ENCODE peak calls at places on chromosome 16, in eight cellular contexts. C, X, Y, I, R, L, N and O are unnamed samples.

GRCh38 chr16:56257260-56257659 is 66.0 kb downstream of the GNAO1 start:
- DNase-seq in L (no peak), X (no peak), N (no peak), I (no peak), Y (peak; percentile 53), R (peak; percentile 9), C (peak; percentile 20), O (no peak)

GRCh38 chr16:162271-162991 is 3.3 kb upstream of the HBM start:
- DNase-seq in Y (no peak), X (no peak), R (no peak), L (no peak), I (no peak), N (no peak), C (no peak), O (no peak)

GRCh38 chr16:11992008-11992584 is 15.6 kb downstream of the SNX29 start:
- DNase-seq in N (no peak), L (no peak), I (no peak), R (no peak), C (no peak), X (no peak), Y (no peak), O (no peak)

GRCh38 chr16:87628940-87629339 is 26.6 kb downstream of the JPH3 start:
- DNase-seq in L (no peak), Y (no peak), R (peak; percentile 28), C (no peak), X (peak; percentile 63), N (no peak), I (peak; percentile 96), O (no peak)

GRCh38 chr16:86508947-86509758 is 1.2 kb upstream of the FOXF1 start:
- DNase-seq in L (peak; percentile 32), R (peak; percentile 89), I (peak; percentile 26), C (no peak), Y (no peak), X (peak; percentile 41), N (peak; percentile 70), O (no peak)

GRCh38 chr16:65032397-65032796 is 89.5 kb downstream of the CDH11 start:
- DNase-seq in C (no peak), X (no peak), L (no peak), I (no peak), N (no peak), Y (no peak), R (peak; percentile 62), O (no peak)

GRCh38 chr16:57191056-57191536 is 5.0 kb downstream of the RSPRY1 start:
- DNase-seq in C (no peak), R (peak; percentile 65), Y (no peak), N (peak; percentile 30), X (no peak), L (no peak), I (no peak), O (no peak)

GRCh38 chr16:67404740-67405226 is 11.5 kb upstream of the TPPP3 start:
- DNase-seq in I (no peak), L (peak; percentile 89), N (no peak), C (peak; percentile 77), Y (peak; percentile 88), X (no peak), R (no peak), O (peak; percentile 99)

GRCh38 chr16:85047867-85048455 is 20.4 kb downstream of the KIAA0513 start:
- DNase-seq in I (no peak), C (no peak), N (no peak), L (no peak), Y (no peak), X (no peak), R (no peak), O (no peak)
- H3K27ac ChIP-seq in I (no peak overlapping the region), C (no peak overlapping the region), N (no peak overlapping the region), L (no peak overlapping the region), Y (peak overlapping the region; percentile 57), X (no peak overlapping the region), R (no peak overlapping the region), O (peak overlapping the region; percentile 66)

DNA sequence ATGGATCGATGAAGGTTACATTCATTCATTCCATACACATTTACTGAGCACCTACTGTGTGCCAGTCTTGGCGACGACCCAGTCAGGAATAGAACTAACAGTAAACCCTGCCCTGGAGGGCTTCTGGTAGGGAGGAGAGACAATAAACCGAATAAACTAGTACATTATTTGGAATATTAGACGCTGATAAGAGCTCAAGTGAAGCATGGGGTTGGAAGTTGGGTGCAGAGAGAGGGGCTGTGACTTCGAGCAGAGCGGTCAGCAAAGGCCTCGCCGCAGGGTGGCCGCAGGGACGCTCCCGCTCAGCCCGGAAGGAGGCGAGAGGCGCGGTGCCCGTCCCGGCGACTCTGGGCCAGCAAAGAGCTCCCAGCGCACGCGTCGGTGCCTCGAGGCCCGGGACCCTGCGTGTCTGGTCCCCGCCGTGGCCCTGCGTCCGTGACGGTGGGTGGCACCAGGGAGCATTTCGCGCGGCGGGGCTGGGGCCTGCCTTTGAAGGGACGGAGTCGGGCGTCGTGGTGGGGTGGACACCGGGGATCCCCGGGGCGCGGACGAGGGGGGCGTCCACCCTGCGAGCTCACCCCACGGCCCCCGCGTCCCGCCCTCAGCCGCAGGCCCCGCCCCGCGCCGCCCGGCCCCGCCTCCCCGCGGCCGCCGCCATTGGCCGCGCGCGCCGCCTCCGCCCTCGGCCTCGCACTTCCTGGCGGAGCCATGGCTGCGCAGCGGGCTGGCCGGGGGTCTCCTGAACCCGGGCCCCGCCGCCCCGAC is at the start of gene KLHL36:
- DNase-seq in C (peak; percentile 52), N (peak; percentile 33), Y (peak; percentile 66), L (no peak), X (peak; percentile 46), R (no peak), I (peak; percentile 44), O (peak; percentile 49)
- TF ChIP-seq POLR2A in C (peak; percentile 27), N (peak; percentile 43), Y (no peak), L (no peak), X (no peak), R (peak; percentile 30), I (no peak), O (no peak)

DNA sequence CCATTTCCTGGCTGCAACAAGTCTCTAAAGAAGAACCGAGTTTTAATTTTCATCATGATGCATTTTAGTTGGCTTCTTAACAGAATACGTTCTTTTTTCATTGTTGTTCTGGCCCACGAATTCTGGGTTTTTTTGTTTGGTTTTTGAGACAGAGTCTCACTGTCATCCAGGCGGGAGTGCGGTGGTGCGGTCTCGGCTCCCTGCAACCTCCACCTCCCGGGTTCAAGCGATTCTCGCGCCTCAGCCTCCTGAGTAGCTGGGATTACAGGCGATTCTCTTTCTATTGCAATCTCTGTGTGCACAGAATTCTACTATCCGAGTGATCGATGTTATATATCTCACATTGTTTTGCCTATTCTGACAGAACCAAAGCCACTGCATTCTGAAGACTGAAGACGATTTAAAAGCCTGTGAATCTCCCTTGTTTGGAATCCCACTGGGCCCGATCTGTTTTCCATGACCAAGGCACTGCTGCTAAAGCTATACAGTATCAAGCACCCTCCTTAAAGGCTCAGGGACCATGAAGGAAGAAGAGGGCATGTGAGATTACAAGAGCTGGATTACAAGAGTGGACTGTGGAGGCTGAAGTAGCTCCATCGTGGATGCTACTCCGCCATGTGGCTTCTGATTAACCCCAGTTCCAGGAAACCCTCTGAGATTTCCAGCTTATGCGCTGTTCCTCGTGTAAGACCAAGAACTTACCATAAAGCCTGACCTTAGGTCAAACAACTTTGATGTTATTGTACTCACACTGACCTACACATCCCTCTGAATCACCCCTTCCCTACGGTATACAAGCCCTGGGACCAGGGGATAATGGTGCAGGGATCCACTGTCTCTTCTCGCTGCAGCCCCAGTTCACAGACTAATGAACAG is 44.3 kb downstream of the ADCY9 start:
- DNase-seq in I (no peak), X (no peak), C (no peak), N (no peak), L (no peak), Y (no peak), R (no peak), O (no peak)
- H3K4me1 ChIP-seq in I (no peaks in the 10 kb centered on the region), X (peaks cover 10% of the 10 kb centered on the region), C (no peaks in the 10 kb centered on the region), N (no peaks in the 10 kb centered on the region), L (peaks cover 14% of the 10 kb centered on the region), Y (no peaks in the 10 kb centered on the region), R (peaks cover 4% of the 10 kb centered on the region), O (no peaks in the 10 kb centered on the region)

GRCh38 chr16:16133943-16134604 is 89.2 kb downstream of the ABCC6 start:
- DNase-seq in L (no peak), N (no peak), I (no peak), Y (no peak), C (no peak), X (peak; percentile 48), R (no peak), O (no peak)
- H3K27ac ChIP-seq in L (no peak overlapping the region), N (no peak overlapping the region), I (no peak overlapping the region), Y (no peak overlapping the region), C (no peak overlapping the region), X (peak overlapping the region; percentile 67), R (no peak overlapping the region), O (no peak overlapping the region)

DNA sequence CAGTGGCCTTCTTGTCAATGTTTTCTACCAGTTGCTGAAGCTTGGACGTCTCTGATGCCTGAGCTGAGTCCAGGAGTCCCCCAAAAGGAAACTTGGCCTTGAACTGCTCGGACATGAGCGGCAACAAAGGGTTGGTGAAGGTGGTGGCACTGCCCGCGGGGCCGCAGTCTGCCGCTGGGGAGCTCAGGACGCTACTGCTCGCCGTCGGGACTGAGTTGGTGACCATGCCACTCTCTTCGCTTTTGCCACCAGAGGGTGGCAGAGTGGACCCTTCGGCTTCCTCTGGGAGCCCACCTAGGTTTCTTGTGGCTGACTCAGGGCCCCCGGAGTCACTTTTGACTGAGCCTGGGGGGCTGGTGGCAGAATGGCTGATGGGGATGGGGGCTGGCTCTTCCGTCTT is 11.0 kb downstream of the SALL1 start:
- DNase-seq in R (no peak), N (no peak), L (no peak), X (no peak), Y (no peak), I (no peak), C (no peak), O (no peak)
- TF ChIP-seq POLR2A in R (no peak), N (no peak), L (no peak), X (no peak), Y (no peak), I (no peak), C (no peak), O (no peak)

GRCh38 chr16:89821438-89822187 is 5.2 kb upstream of the FANCA start:
- DNase-seq in I (no peak), X (no peak), Y (no peak), C (no peak), N (no peak), L (no peak), R (no peak), O (no peak)
- H3K4me1 ChIP-seq in I (peaks cover 20% of the 10 kb centered on the region), X (no peaks in the 10 kb centered on the region), Y (peaks cover 40% of the 10 kb centered on the region), C (peaks cover 23% of the 10 kb centered on the region), N (no peaks in the 10 kb centered on the region), L (peaks cover 17% of the 10 kb centered on the region), R (peaks cover 4% of the 10 kb centered on the region), O (no peaks in the 10 kb centered on the region)